ENCODE peak calls at places on chromosomes 13 and 19, in four cellular contexts. One of them, this sample, is unnamed.

GRCh38 chr19:32289566-32290210 is 55.7 kb upstream of the ZNF507 start:
- DNase-seq in K562: no peak
- DNase-seq in adrenal gland: no peak
- DNase-seq in GM06990: no peak
- DNase-seq in this sample: no peak

GRCh38 chr19:43465468-43466120 is at the start of gene LYPD3:
- DNase-seq in adrenal gland: peak; percentile 53
- DNase-seq in GM06990: no peak
- DNase-seq in K562: no peak
- DNase-seq in this sample: peak; percentile 43

GRCh38 chr19:16386619-16387240 is 62.1 kb downstream of the KLF2 start:
- DNase-seq in K562: peak; percentile 57
- DNase-seq in GM06990: no peak
- DNase-seq in adrenal gland: peak; percentile 35
- DNase-seq in this sample: peak; percentile 69

GRCh38 chr19:45705115-45705514 is 12.6 kb downstream of the QPCTL start:
- DNase-seq in adrenal gland: no peak
- DNase-seq in GM06990: no peak
- DNase-seq in K562: no peak
- DNase-seq in this sample: no peak

GRCh38 chr19:768424-768823 is 17.5 kb downstream of the MISP start:
- DNase-seq in GM06990: no peak
- DNase-seq in K562: no peak
- DNase-seq in adrenal gland: no peak
- DNase-seq in this sample: peak; percentile 30

GRCh38 chr13:66689037-66689619 is 541.0 kb downstream of the PCDH9 start:
- DNase-seq in adrenal gland: no peak
- DNase-seq in K562: no peak
- DNase-seq in GM06990: no peak
- DNase-seq in this sample: peak; percentile 42

GRCh38 chr19:14434543-14435319 is 1.6 kb downstream of the PKN1 start:
- DNase-seq in GM06990: no peak
- DNase-seq in K562: peak; percentile 68
- DNase-seq in adrenal gland: peak; percentile 90
- DNase-seq in this sample: peak; percentile 83

GRCh38 chr13:112225429-112226090 is 150.6 kb upstream of the SPACA7 start:
- DNase-seq in adrenal gland: no peak
- DNase-seq in GM06990: no peak
- DNase-seq in K562: no peak
- DNase-seq in this sample: no peak

GRCh38 chr13:20828540-20829364 is 55.0 kb upstream of the EEF1AKMT1 start:
- DNase-seq in GM06990: peak; percentile 28
- DNase-seq in K562: peak; percentile 22
- DNase-seq in adrenal gland: peak; percentile 35
- DNase-seq in this sample: peak; percentile 63

GRCh38 chr19:11197291-11198174 is at the start of gene KANK2:
- DNase-seq in GM06990: peak; percentile 79
- DNase-seq in adrenal gland: peak; percentile 85
- DNase-seq in K562: peak; percentile 97
- DNase-seq in this sample: peak; percentile 85
- TF ChIP-seq CTCF in GM06990: no peak
- TF ChIP-seq CTCF in adrenal gland: peak; percentile 30
- TF ChIP-seq CTCF in K562: peak; percentile 13
- TF ChIP-seq CTCF in this sample: no peak

GRCh38 chr19:7907122-7907521 is 3.4 kb downstream of the MAP2K7 start:
- DNase-seq in K562: no peak
- DNase-seq in adrenal gland: no peak
- DNase-seq in GM06990: peak; percentile 25
- DNase-seq in this sample: no peak
- H3K36me3 ChIP-seq in K562: peaks cover 52% of the 10 kb centered on the region
- H3K36me3 ChIP-seq in adrenal gland: peaks cover 25% of the 10 kb centered on the region
- H3K36me3 ChIP-seq in GM06990: peaks cover 8% of the 10 kb centered on the region
- H3K36me3 ChIP-seq in this sample: peaks cover 16% of the 10 kb centered on the region

DNA sequence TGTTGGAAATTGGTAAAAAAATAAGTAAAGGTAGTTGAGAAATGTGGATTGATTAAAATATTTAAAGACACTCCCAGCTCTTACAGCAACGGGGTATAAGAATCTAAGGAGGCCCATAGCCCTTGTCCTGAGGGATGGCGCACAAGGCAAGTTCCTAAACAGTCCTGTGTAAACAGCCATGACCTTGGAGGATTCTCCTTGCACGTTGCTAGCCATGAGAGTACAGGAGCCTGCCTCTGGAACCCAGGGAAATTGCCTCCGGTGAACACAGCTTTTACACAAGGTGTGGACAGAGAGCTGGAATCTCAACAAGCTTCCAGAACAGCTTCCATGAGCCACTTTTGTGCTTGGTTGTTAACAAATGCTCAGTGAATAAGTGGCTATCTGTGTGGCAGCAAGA is 378.2 kb downstream of the FOXO1 start:
- DNase-seq in K562: no peak
- DNase-seq in adrenal gland: no peak
- DNase-seq in GM06990: no peak
- DNase-seq in this sample: no peak
- TF ChIP-seq CTCF in K562: no peak
- TF ChIP-seq CTCF in adrenal gland: no peak
- TF ChIP-seq CTCF in GM06990: no peak
- TF ChIP-seq CTCF in this sample: no peak

GRCh38 chr19:42289556-42290041 is 12.3 kb upstream of the PRR19 start:
- DNase-seq in adrenal gland: no peak
- DNase-seq in GM06990: peak; percentile 3
- DNase-seq in K562: no peak
- DNase-seq in this sample: no peak
- H3K36me3 ChIP-seq in adrenal gland: peaks cover 78% of the 10 kb centered on the region
- H3K36me3 ChIP-seq in GM06990: peaks cover 54% of the 10 kb centered on the region
- H3K36me3 ChIP-seq in K562: peaks cover 81% of the 10 kb centered on the region
- H3K36me3 ChIP-seq in this sample: peaks cover 42% of the 10 kb centered on the region

GRCh38 chr19:33431986-33432385 is 58.5 kb downstream of the CEBPG start:
- DNase-seq in K562: no peak
- DNase-seq in adrenal gland: no peak
- DNase-seq in GM06990: no peak
- DNase-seq in this sample: no peak

GRCh38 chr19:33432408-33433170 is 59.1 kb downstream of the CEBPG start:
- DNase-seq in GM06990: no peak
- DNase-seq in adrenal gland: no peak
- DNase-seq in K562: no peak
- DNase-seq in this sample: no peak

GRCh38 chr19:33429891-33430673 is 56.6 kb downstream of the CEBPG start:
- DNase-seq in GM06990: no peak
- DNase-seq in K562: no peak
- DNase-seq in adrenal gland: no peak
- DNase-seq in this sample: no peak

GRCh38 chr19:33428627-33429013 is 55.1 kb downstream of the CEBPG start:
- DNase-seq in GM06990: no peak
- DNase-seq in adrenal gland: no peak
- DNase-seq in K562: no peak
- DNase-seq in this sample: no peak

DNA sequence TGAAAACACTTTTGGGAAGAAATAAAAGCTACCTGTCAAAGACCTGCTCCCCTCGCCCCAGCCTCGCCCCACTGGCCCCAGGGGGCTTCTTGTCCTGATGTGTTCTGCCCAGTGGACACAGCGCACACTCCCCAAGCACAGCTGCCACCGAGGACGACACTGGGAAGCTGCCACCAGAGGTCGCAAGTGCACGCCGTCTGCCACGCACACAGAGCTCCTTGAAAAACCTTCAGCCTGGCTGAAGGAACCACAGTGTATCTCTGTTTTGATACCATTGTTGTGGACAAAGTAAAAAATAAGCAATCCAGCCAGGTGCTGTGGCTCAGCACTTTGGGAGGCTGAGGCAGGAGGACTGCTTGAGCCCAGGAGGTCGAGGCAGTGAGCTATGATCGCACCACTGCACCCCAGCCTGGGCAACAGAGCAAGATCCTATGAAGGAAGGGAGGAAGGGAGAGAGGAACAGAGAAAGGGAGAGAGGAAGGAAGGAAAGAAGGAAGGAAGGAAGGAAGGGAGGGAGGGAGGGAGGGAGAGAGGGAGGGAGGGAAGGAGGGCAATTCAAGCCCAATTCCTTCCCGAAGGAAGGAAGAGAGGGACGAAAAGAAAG is 57.3 kb downstream of the CEBPG start:
- DNase-seq in GM06990: peak; percentile 51
- DNase-seq in adrenal gland: peak; percentile 52
- DNase-seq in K562: peak; percentile 74
- DNase-seq in this sample: peak; percentile 76
- TF ChIP-seq CTCF in GM06990: peak; percentile 95
- TF ChIP-seq CTCF in adrenal gland: peak; percentile 80
- TF ChIP-seq CTCF in K562: peak; percentile 84
- TF ChIP-seq CTCF in this sample: peak; percentile 83

GRCh38 chr13:90374183-90374582 is 973.3 kb upstream of the MIR17HG start:
- DNase-seq in K562: no peak
- DNase-seq in adrenal gland: no peak
- DNase-seq in GM06990: no peak
- DNase-seq in this sample: peak; percentile 2

GRCh38 chr13:90375851-90376250 is 971.6 kb upstream of the MIR17HG start:
- DNase-seq in adrenal gland: no peak
- DNase-seq in GM06990: no peak
- DNase-seq in K562: no peak
- DNase-seq in this sample: no peak
- H3K36me3 ChIP-seq in adrenal gland: no peaks in the 10 kb centered on the region
- H3K36me3 ChIP-seq in GM06990: no peaks in the 10 kb centered on the region
- H3K36me3 ChIP-seq in K562: no peaks in the 10 kb centered on the region
- H3K36me3 ChIP-seq in this sample: no peaks in the 10 kb centered on the region

GRCh38 chr13:27665333-27665732 is 43.6 kb downstream of the POLR1D start:
- DNase-seq in GM06990: no peak
- DNase-seq in K562: peak; percentile 5
- DNase-seq in adrenal gland: no peak
- DNase-seq in this sample: peak; percentile 34
- TF ChIP-seq CTCF in GM06990: no peak
- TF ChIP-seq CTCF in K562: no peak
- TF ChIP-seq CTCF in adrenal gland: no peak
- TF ChIP-seq CTCF in this sample: peak; percentile 21

GRCh38 chr19:52651956-52652355 is 13.8 kb upstream of the ZNF83 start:
- DNase-seq in adrenal gland: no peak
- DNase-seq in GM06990: no peak
- DNase-seq in K562: no peak
- DNase-seq in this sample: no peak

GRCh38 chr19:52648336-52648990 is 10.3 kb upstream of the ZNF83 start:
- DNase-seq in GM06990: no peak
- DNase-seq in adrenal gland: no peak
- DNase-seq in K562: no peak
- DNase-seq in this sample: no peak

GRCh38 chr19:52640916-52641315 is 2.8 kb upstream of the ZNF83 start:
- DNase-seq in adrenal gland: no peak
- DNase-seq in GM06990: peak; percentile 12
- DNase-seq in K562: peak; percentile 65
- DNase-seq in this sample: no peak

GRCh38 chr19:52646571-52647222 is 8.5 kb upstream of the ZNF83 start:
- DNase-seq in adrenal gland: no peak
- DNase-seq in GM06990: no peak
- DNase-seq in K562: peak; percentile 17
- DNase-seq in this sample: no peak
- H3K36me3 ChIP-seq in adrenal gland: no peaks in the 10 kb centered on the region
- H3K36me3 ChIP-seq in GM06990: no peaks in the 10 kb centered on the region
- H3K36me3 ChIP-seq in K562: peaks cover 26% of the 10 kb centered on the region
- H3K36me3 ChIP-seq in this sample: peaks cover under 1% of the 10 kb centered on the region